ENCODE peak calls at places on chromosomes 16 and 17, in four cellular contexts. E is nucleus accumbens, Z is GM23248, Q is dermis microvascular lymphatic vessel endothelial cell. O is an unnamed sample.

GRCh38 chr16:15949210-15950166 is at the start of gene ABCC1:
- DNase-seq in E (no peak), Z (peak; percentile 81), Q (peak; percentile 54), O (peak; percentile 34)

GRCh38 chr17:80991645-80992076 is at the start of gene CHMP6:
- DNase-seq in E (peak; percentile 54), Z (peak; percentile 85), Q (peak; percentile 86), O (peak; percentile 63)

GRCh38 chr17:34913001-34913400 is 48.3 kb downstream of the CCT6B start:
- DNase-seq in E (no peak), Z (no peak), Q (no peak), O (no peak)

GRCh38 chr17:80381416-80381923 is 33.5 kb upstream of the ENDOV start:
- DNase-seq in E (no peak), Z (no peak), Q (no peak), O (no peak)

GRCh38 chr16:81471882-81472281 is 27.3 kb downstream of the CMIP start:
- DNase-seq in E (no peak), Z (no peak), Q (no peak), O (no peak)

GRCh38 chr17:80738020-80738380 is 193.4 kb downstream of the RPTOR start:
- DNase-seq in E (no peak), Z (no peak), Q (no peak), O (no peak)

GRCh38 chr16:70162041-70162451 is 11.5 kb upstream of the CLEC18C start:
- DNase-seq in E (no peak), Z (peak; percentile 88), Q (peak; percentile 74), O (no peak)

GRCh38 chr17:50062323-50063243 is 6.7 kb downstream of the ITGA3 start:
- DNase-seq in E (no peak), Z (peak; percentile 92), Q (peak; percentile 47), O (no peak)

GRCh38 chr16:12462690-12463646 is 340.7 kb downstream of the CPPED1 start:
- DNase-seq in E (no peak), Z (peak; percentile 50), Q (peak; percentile 94), O (no peak)

GRCh38 chr17:29141484-29141835 is 38.7 kb downstream of the MYO18A start:
- DNase-seq in E (no peak), Z (no peak), Q (no peak), O (no peak)

GRCh38 chr16:49461517-49461951 is 87.9 kb downstream of the C16orf78 start:
- DNase-seq in E (no peak), Z (no peak), Q (no peak), O (no peak)

GRCh38 chr17:65177901-65178300 is 40.7 kb downstream of the RGS9 start:
- DNase-seq in E (no peak), Z (peak; percentile 79), Q (peak; percentile 76), O (no peak)

GRCh38 chr17:7095642-7096041 is 15.6 kb upstream of the CLEC10A start:
- DNase-seq in E (no peak), Z (no peak), Q (peak; percentile 69), O (no peak)

GRCh38 chr17:35051579-35052239 is 11.8 kb downstream of the RFFL start:
- DNase-seq in E (no peak), Z (peak; percentile 19), Q (peak; percentile 75), O (no peak)

GRCh38 chr17:6666077-6666521 is 14.5 kb downstream of the C17orf100 start:
- DNase-seq in E (peak; percentile 63), Z (peak; percentile 89), Q (peak; percentile 76), O (peak; percentile 66)

GRCh38 chr17:81831957-81832607 is 1.0 kb downstream of the MCRIP1 start:
- DNase-seq in E (no peak), Z (peak; percentile 89), Q (peak; percentile 14), O (no peak)

GRCh38 chr17:78529871-78530670 is 47.1 kb downstream of the DNAH17 start:
- DNase-seq in E (no peak), Z (no peak), Q (peak; percentile 49), O (no peak)

GRCh38 chr16:8720080-8720966 is 45.9 kb downstream of the ABAT start:
- DNase-seq in E (peak; percentile 26), Z (no peak), Q (no peak), O (peak; percentile 23)

GRCh38 chr16:48489376-48489775 is 104.2 kb upstream of the SIAH1 start:
- DNase-seq in E (no peak), Z (no peak), Q (no peak), O (no peak)

GRCh38 chr17:50239913-50240312 is 34.4 kb upstream of the TMEM92 start:
- DNase-seq in E (no peak), Z (peak; percentile 54), Q (no peak), O (no peak)

GRCh38 chr17:40932608-40933007 is 4.8 kb downstream of the KRT23 start:
- DNase-seq in E (no peak), Z (no peak), Q (no peak), O (no peak)

GRCh38 chr16:70738083-70738977 is 52.5 kb upstream of the MTSS2 start:
- DNase-seq in E (peak; percentile 15), Z (peak; percentile 88), Q (peak; percentile 88), O (no peak)

GRCh38 chr16:81458149-81458669 is 13.6 kb downstream of the CMIP start:
- DNase-seq in E (no peak), Z (no peak), Q (no peak), O (no peak)

GRCh38 chr17:65633988-65634387 is 72.5 kb upstream of the AXIN2 start:
- DNase-seq in E (no peak), Z (no peak), Q (peak; percentile 80), O (no peak)

GRCh38 chr17:67119102-67119501 is 74.7 kb downstream of the CACNG1 start:
- DNase-seq in E (no peak), Z (no peak), Q (no peak), O (no peak)

GRCh38 chr17:31629696-31630470 is 229.2 kb downstream of the COPRS start:
- DNase-seq in E (no peak), Z (peak; percentile 87), Q (no peak), O (no peak)

GRCh38 chr16:50680907-50681885 is at the start of gene SNX20:
- DNase-seq in E (no peak), Z (no peak), Q (no peak), O (no peak)

GRCh38 chr17:48374650-48375230 is 55.3 kb downstream of the SKAP1 start:
- DNase-seq in E (no peak), Z (peak; percentile 5), Q (peak; percentile 50), O (no peak)

GRCh38 chr17:69972251-69972650 is 102.8 kb upstream of the KCNJ16 start:
- DNase-seq in E (no peak), Z (peak; percentile 3), Q (no peak), O (no peak)

GRCh38 chr17:78716814-78717393 is 65.2 kb downstream of the CYTH1 start:
- DNase-seq in E (peak; percentile 92), Z (peak; percentile 78), Q (peak; percentile 76), O (no peak)

GRCh38 chr17:39104046-39104445 is 47.4 kb downstream of the PLXDC1 start:
- DNase-seq in E (no peak), Z (peak; percentile 7), Q (peak; percentile 4), O (no peak)

GRCh38 chr17:38907930-38908675 is 17.3 kb upstream of the LASP1NB start:
- DNase-seq in E (no peak), Z (no peak), Q (no peak), O (no peak)

GRCh38 chr17:33945641-33946546 is 309.2 kb upstream of the CCL2 start:
- DNase-seq in E (no peak), Z (no peak), Q (no peak), O (no peak)

GRCh38 chr16:81498351-81498750 is 53.7 kb downstream of the CMIP start:
- DNase-seq in E (no peak), Z (no peak), Q (no peak), O (no peak)

GRCh38 chr16:66898207-66898606 is 17.9 kb downstream of the PDP2 start:
- DNase-seq in E (no peak), Z (peak; percentile 73), Q (no peak), O (no peak)

GRCh38 chr17:42403150-42403549 is 14.9 kb upstream of the STAT3 start:
- DNase-seq in E (no peak), Z (no peak), Q (no peak), O (no peak)

GRCh38 chr16:86092586-86093480 is 193.9 kb downstream of the IRF8 start:
- DNase-seq in E (no peak), Z (no peak), Q (no peak), O (no peak)

GRCh38 chr16:27724491-27724878 is 174.5 kb downstream of the KATNIP start:
- DNase-seq in E (peak; percentile 28), Z (no peak), Q (no peak), O (no peak)

O was measured in progenitor cell of endocrine pancreas.